ENCODE peak calls at places on chromosomes 7 and 10, in seven cellular contexts. One of them, this sample, is unnamed.

GRCh38 chr10:86938260-86938659 is 19.2 kb downstream of the MMRN2 start:
- DNase-seq in GM12878: no peak
- DNase-seq in NCI-H2081: no peak
- DNase-seq in activated T-cell treated with anti-CD3 and anti-CD28 coated beads, Interleukin-2, amount 50 U/mL, for 24 hours: no peak
- DNase-seq in body of pancreas: no peak
- DNase-seq in EH: no peak
- DNase-seq in GM12865: no peak
- DNase-seq in this sample: no peak

GRCh38 chr7:47681241-47681810 is 99.4 kb upstream of the TNS3 start:
- DNase-seq in GM12878: no peak
- DNase-seq in body of pancreas: no peak
- DNase-seq in NCI-H2081: no peak
- DNase-seq in EH: no peak
- DNase-seq in GM12865: no peak
- DNase-seq in activated T-cell treated with anti-CD3 and anti-CD28 coated beads, Interleukin-2, amount 50 U/mL, for 24 hours: no peak
- DNase-seq in this sample: no peak

GRCh38 chr10:58993480-58994221 is 182.8 kb upstream of the PHYHIPL start:
- DNase-seq in NCI-H2081: no peak
- DNase-seq in body of pancreas: no peak
- DNase-seq in GM12865: peak
- DNase-seq in EH: no peak
- DNase-seq in GM12878: peak
- DNase-seq in activated T-cell treated with anti-CD3 and anti-CD28 coated beads, Interleukin-2, amount 50 U/mL, for 24 hours: no peak
- DNase-seq in this sample: no peak

GRCh38 chr7:108824840-108825540 is 255.3 kb downstream of the DNAJB9 start:
- DNase-seq in NCI-H2081: no peak
- DNase-seq in body of pancreas: no peak
- DNase-seq in EH: peak
- DNase-seq in activated T-cell treated with anti-CD3 and anti-CD28 coated beads, Interleukin-2, amount 50 U/mL, for 24 hours: no peak
- DNase-seq in GM12865: no peak
- DNase-seq in GM12878: no peak
- DNase-seq in this sample: no peak

GRCh38 chr10:71727429-71728217 is 8.0 kb upstream of the C10orf105 start:
- DNase-seq in EH: peak
- DNase-seq in body of pancreas: peak
- DNase-seq in GM12878: peak
- DNase-seq in NCI-H2081: no peak
- DNase-seq in GM12865: peak
- DNase-seq in activated T-cell treated with anti-CD3 and anti-CD28 coated beads, Interleukin-2, amount 50 U/mL, for 24 hours: peak
- DNase-seq in this sample: peak

GRCh38 chr7:121610243-121610642 is 214.1 kb upstream of the FAM3C start:
- DNase-seq in body of pancreas: no peak
- DNase-seq in GM12878: no peak
- DNase-seq in EH: no peak
- DNase-seq in activated T-cell treated with anti-CD3 and anti-CD28 coated beads, Interleukin-2, amount 50 U/mL, for 24 hours: no peak
- DNase-seq in GM12865: no peak
- DNase-seq in NCI-H2081: no peak
- DNase-seq in this sample: no peak

GRCh38 chr10:72952189-72952900 is 2.3 kb downstream of the PLA2G12B start:
- DNase-seq in body of pancreas: no peak
- DNase-seq in GM12865: no peak
- DNase-seq in GM12878: no peak
- DNase-seq in EH: no peak
- DNase-seq in NCI-H2081: no peak
- DNase-seq in activated T-cell treated with anti-CD3 and anti-CD28 coated beads, Interleukin-2, amount 50 U/mL, for 24 hours: no peak
- DNase-seq in this sample: no peak

GRCh38 chr10:52391927-52392602 is 78.0 kb downstream of the DKK1 start:
- DNase-seq in EH: no peak
- DNase-seq in activated T-cell treated with anti-CD3 and anti-CD28 coated beads, Interleukin-2, amount 50 U/mL, for 24 hours: no peak
- DNase-seq in GM12865: no peak
- DNase-seq in GM12878: no peak
- DNase-seq in NCI-H2081: no peak
- DNase-seq in body of pancreas: no peak
- DNase-seq in this sample: no peak

GRCh38 chr7:17038783-17039170 is 157.0 kb upstream of the AGR3 start:
- DNase-seq in GM12865: no peak
- DNase-seq in NCI-H2081: no peak
- DNase-seq in GM12878: no peak
- DNase-seq in activated T-cell treated with anti-CD3 and anti-CD28 coated beads, Interleukin-2, amount 50 U/mL, for 24 hours: no peak
- DNase-seq in body of pancreas: no peak
- DNase-seq in EH: peak
- DNase-seq in this sample: no peak

GRCh38 chr7:141609566-141609965 is 58.4 kb downstream of the AGK start:
- DNase-seq in activated T-cell treated with anti-CD3 and anti-CD28 coated beads, Interleukin-2, amount 50 U/mL, for 24 hours: no peak
- DNase-seq in GM12865: no peak
- DNase-seq in body of pancreas: no peak
- DNase-seq in GM12878: no peak
- DNase-seq in NCI-H2081: no peak
- DNase-seq in EH: no peak
- DNase-seq in this sample: no peak

GRCh38 chr7:131110294-131111080 is 217.2 kb upstream of the MKLN1 start:
- DNase-seq in activated T-cell treated with anti-CD3 and anti-CD28 coated beads, Interleukin-2, amount 50 U/mL, for 24 hours: no peak
- DNase-seq in GM12878: no peak
- DNase-seq in GM12865: peak
- DNase-seq in NCI-H2081: peak
- DNase-seq in body of pancreas: peak
- DNase-seq in EH: peak
- DNase-seq in this sample: peak